ENCODE peak calls at places on chromosomes 5 and 9, in four cellular contexts. F is GM06990, L is psoas muscle, Q is astrocyte of the spinal cord. Z is an unnamed sample.
A peak's percentile ranks its signal among the peaks of the same experiment; 100 is the strongest.

GRCh38 chr5:132260714-132261615 is 3.5 kb downstream of the PDLIM4 start:
- DNase-seq in F (no peak), L (peak; percentile 59), Q (peak; percentile 95), Z (no peak)

GRCh38 chr9:82593436-82593835 is 469.5 kb downstream of the RASEF start:
- DNase-seq in F (no peak), L (no peak), Q (peak; percentile 34), Z (no peak)

GRCh38 chr5:135944967-135945560 is 9.7 kb downstream of the LECT2 start:
- DNase-seq in F (no peak), L (no peak), Q (peak; percentile 89), Z (peak; percentile 21)

GRCh38 chr5:51378778-51379652 is 4.2 kb upstream of the ISL1 start:
- DNase-seq in F (no peak), L (no peak), Q (peak; percentile 19), Z (no peak)

GRCh38 chr5:125198270-125198974 is 452.0 kb upstream of the ZNF608 start:
- DNase-seq in F (no peak), L (peak; percentile 55), Q (peak; percentile 86), Z (no peak)

GRCh38 chr5:135979510-135979909 is 24.7 kb upstream of the LECT2 start:
- DNase-seq in F (no peak), L (no peak), Q (peak; percentile 88), Z (no peak)

GRCh38 chr5:125555591-125555990 is 809.2 kb upstream of the ZNF608 start:
- DNase-seq in F (no peak), L (no peak), Q (no peak), Z (no peak)

GRCh38 chr9:91256235-91256634 is 105.5 kb downstream of the AUH start:
- DNase-seq in F (no peak), L (no peak), Q (no peak), Z (no peak)

GRCh38 chr9:116153765-116154333 is at the start of gene PAPPA:
- DNase-seq in F (no peak), L (no peak), Q (no peak), Z (no peak)

GRCh38 chr5:34474573-34475021 is 181.5 kb upstream of the RAI14 start:
- DNase-seq in F (no peak), L (no peak), Q (peak; percentile 58), Z (no peak)

GRCh38 chr5:132074091-132074771 is 642 bp downstream of the CSF2 start:
- DNase-seq in F (no peak), L (no peak), Q (no peak), Z (no peak)

GRCh38 chr5:21424907-21425306 is 1428.2 kb downstream of the CDH12 start:
- DNase-seq in F (no peak), L (no peak), Q (no peak), Z (no peak)

GRCh38 chr5:17012289-17012688 is 76.2 kb upstream of the MYO10 start:
- DNase-seq in F (no peak), L (no peak), Q (no peak), Z (no peak)

GRCh38 chr5:58240286-58240685 is 219.6 kb downstream of the PLK2 start:
- DNase-seq in F (no peak), L (no peak), Q (peak; percentile 55), Z (no peak)

GRCh38 chr5:77545285-77545684 is 53.2 kb upstream of the WDR41 start:
- DNase-seq in F (no peak), L (no peak), Q (no peak), Z (no peak)

GRCh38 chr9:114177423-114178064 is 22.2 kb downstream of the COL27A1 start:
- DNase-seq in F (no peak), L (no peak), Q (peak; percentile 62), Z (no peak)

GRCh38 chr5:172370648-172371248 is 83.6 kb downstream of the SH3PXD2B start:
- DNase-seq in F (no peak), L (no peak), Q (peak; percentile 57), Z (no peak)

GRCh38 chr9:91884746-91885687 is 65.0 kb downstream of the ROR2 start:
- DNase-seq in F (no peak), L (no peak), Q (no peak), Z (no peak)

GRCh38 chr9:69981686-69982450 is 61.8 kb upstream of the MAMDC2 start:
- DNase-seq in F (no peak), L (no peak), Q (peak; percentile 67), Z (no peak)

GRCh38 chr5:96823060-96823459 is 15.3 kb upstream of the ERAP1 start:
- DNase-seq in F (no peak), L (no peak), Q (no peak), Z (no peak)

GRCh38 chr5:128197911-128198522 is 114.5 kb downstream of the SLC12A2 start:
- DNase-seq in F (no peak), L (no peak), Q (no peak), Z (no peak)

GRCh38 chr5:6482735-6483134 is 34.1 kb downstream of the UBE2QL1 start:
- DNase-seq in F (no peak), L (no peak), Q (no peak), Z (no peak)

GRCh38 chr9:116152941-116153764 is 438 bp upstream of the PAPPA start:
- DNase-seq in F (no peak), L (no peak), Q (peak; percentile 57), Z (no peak)

GRCh38 chr9:34158362-34158869 is 20.4 kb upstream of the UBAP1 start:
- DNase-seq in F (no peak), L (no peak), Q (peak; percentile 80), Z (no peak)

GRCh38 chr5:172245046-172245445 is 38.5 kb downstream of the UBTD2 start:
- DNase-seq in F (no peak), L (no peak), Q (no peak), Z (no peak)

GRCh38 chr5:140827704-140828401 is at the start of gene PCDHA6:
- DNase-seq in F (no peak), L (no peak), Q (no peak), Z (no peak)

GRCh38 chr9:21609506-21609905 is 127.4 kb upstream of the IFNE start:
- DNase-seq in F (no peak), L (no peak), Q (no peak), Z (no peak)

GRCh38 chr9:21608200-21608599 is 126.1 kb upstream of the IFNE start:
- DNase-seq in F (no peak), L (no peak), Q (no peak), Z (no peak)

GRCh38 chr9:21607576-21607975 is 125.5 kb upstream of the IFNE start:
- DNase-seq in F (no peak), L (no peak), Q (no peak), Z (no peak)

DNA sequence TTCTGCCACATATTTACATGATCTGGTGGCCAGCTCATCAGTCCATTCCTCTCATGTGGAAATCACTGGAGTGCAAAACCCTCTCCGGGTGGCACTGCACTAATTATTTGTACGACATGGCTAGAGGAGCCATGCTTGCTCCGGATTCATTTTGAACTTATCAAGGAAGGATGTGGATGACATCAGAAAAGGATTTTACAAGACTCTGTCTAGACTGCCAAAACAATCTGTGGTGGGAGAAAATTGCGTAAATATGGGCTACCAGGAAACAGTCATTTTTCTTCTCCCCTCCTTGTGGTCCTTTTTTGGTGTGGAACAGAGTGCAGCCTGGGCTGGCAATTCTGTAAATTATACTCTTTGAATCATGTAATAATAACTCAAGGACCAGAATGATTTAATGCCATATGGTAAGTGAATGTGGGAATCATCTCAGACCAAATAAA is 123.4 kb upstream of the IFNE start:
- DNase-seq in F (no peak), L (no peak), Q (peak; percentile 86), Z (no peak)
- TF ChIP-seq CTCF in F (no peak), L (no peak), Q (no peak), Z (no peak)

DNA sequence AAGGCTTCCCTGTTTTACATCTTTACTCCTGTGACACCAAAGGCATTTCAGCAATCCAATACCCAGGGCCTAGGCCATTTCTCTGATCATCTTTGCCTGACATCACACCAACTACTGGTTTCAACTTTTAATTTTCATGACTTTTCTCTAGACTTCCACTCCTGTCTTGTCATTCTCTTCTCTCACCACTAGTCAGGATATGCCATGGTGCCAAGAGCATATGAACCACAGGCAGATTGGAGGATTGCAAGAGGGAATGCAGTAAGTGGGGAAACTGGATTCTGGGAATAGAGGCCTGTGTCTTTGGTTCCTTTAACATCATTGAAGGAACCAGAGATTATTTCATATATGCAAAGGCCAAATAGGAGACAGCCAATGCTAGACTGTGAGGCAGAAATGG is 69.3 kb downstream of the ANKRD31 start:
- DNase-seq in F (no peak), L (no peak), Q (no peak), Z (no peak)
- TF ChIP-seq CTCF in F (no peak), L (no peak), Q (peak; percentile 18), Z (peak; percentile 38)

DNA sequence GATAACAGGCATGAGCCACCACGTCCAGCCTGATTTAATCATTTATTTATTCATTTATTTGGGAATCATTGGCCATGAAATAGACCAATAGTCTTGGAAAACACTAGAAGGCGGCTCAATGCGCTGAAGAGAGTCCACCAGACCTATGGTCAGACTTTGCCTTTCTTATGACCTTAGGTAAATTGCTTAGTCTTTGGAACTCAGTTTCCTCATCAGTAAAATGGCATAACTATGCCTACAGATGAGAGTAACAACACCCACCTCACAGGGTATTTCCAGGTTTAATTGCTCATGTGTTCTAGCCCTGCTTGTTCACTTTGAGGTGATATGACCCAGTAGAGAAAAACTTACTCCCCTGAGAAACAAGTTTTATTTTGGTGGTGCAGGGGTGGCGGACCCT is 38.2 kb upstream of the CPEB4 start:
- DNase-seq in F (no peak), L (no peak), Q (no peak), Z (no peak)
- TF ChIP-seq CTCF in F (no peak), L (no peak), Q (no peak), Z (no peak)

DNA sequence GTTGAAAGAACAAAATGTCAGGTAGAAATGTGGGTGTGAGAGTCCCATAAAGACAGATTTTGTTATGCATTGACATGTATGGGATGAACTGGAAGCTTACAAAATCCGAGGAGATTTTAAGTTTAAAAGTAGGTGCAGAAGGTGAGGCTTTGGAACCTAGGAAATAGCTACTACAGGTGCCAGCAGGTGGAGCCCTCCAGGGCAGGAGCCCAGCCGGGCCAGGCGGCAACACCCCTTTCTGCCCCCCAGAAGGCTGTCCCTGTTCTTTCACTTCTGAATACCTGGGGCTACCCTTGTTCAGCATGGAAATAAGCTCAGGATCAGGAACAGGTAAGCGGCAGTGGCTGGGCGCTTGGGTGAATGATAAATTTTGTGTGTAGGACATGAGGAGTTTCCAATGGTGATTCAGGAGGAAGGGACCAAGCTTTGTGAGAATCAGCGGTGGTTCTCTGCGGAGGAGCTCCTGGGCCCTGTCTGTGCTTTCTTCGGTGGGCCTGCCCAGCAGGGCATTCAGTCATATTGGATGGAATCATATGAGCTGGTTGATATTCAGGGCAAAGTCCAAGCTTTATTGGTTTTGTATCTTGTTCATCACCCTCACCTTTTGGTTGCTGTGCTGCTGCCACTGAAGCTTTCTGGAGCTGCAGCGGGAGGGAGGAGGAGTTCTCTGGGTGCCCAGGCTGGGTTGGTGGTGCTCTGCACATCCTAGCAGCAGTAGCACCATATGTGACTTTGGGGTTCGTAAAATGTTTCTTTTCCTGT is 12.3 kb downstream of the PCBD2 start:
- DNase-seq in F (no peak), L (no peak), Q (no peak), Z (no peak)
- TF ChIP-seq CTCF in F (peak; percentile 51), L (no peak), Q (peak; percentile 21), Z (peak; percentile 61)

GRCh38 chr9:6907772-6908381 is 150.1 kb downstream of the KDM4C start:
- DNase-seq in F (no peak), L (no peak), Q (peak; percentile 56), Z (no peak)
- TF ChIP-seq CTCF in F (peak; percentile 43), L (peak; percentile 58), Q (peak; percentile 75), Z (peak; percentile 73)